ENCODE peak calls at places on chromosomes 7 and 10, in eight cellular contexts. H is iris pigment epithelial cell; G is NCI-H460; J is T follicular helper cell; K is IMR-90; V is NCI-H1930; Y is activated CD4-positive, alpha-beta T cell treated with anti-CD3 and anti-CD28 coated beads, Interleukin-2, amount 50 U/mL, for 24 hours; R is NCI-H187. B is an unnamed sample.

GRCh38 chr7:95736635-95737034 is 35.7 kb upstream of the DYNC1I1 start:
- DNase-seq in H (no peak), G (no peak), J (no peak), K (no peak), V (no peak), Y (no peak), R (no peak), B (no peak)

GRCh38 chr10:15585303-15585715 is 134.4 kb downstream of the ITGA8 start:
- DNase-seq in H (peak; percentile 40), G (peak; percentile 45), J (no peak), K (peak; percentile 19), V (peak; percentile 11), Y (peak; percentile 8), R (no peak), B (no peak)

GRCh38 chr7:131242123-131242650 is 85.5 kb upstream of the MKLN1 start:
- DNase-seq in H (no peak), G (no peak), J (no peak), K (no peak), V (no peak), Y (no peak), R (no peak), B (no peak)

GRCh38 chr10:6204341-6205191 is 1.8 kb downstream of the PFKFB3 start:
- DNase-seq in H (peak; percentile 82), G (no peak), J (no peak), K (peak; percentile 84), V (no peak), Y (no peak), R (no peak), B (no peak)

GRCh38 chr10:26626066-26626465 is 71.4 kb upstream of the PDSS1 start:
- DNase-seq in H (no peak), G (no peak), J (no peak), K (no peak), V (no peak), Y (no peak), R (no peak), B (no peak)

GRCh38 chr7:16086743-16087142 is 334.6 kb downstream of the CRPPA start:
- DNase-seq in H (no peak), G (no peak), J (no peak), K (no peak), V (no peak), Y (no peak), R (no peak), B (no peak)

GRCh38 chr10:92238586-92239098 is 52.2 kb downstream of the CPEB3 start:
- DNase-seq in H (peak; percentile 92), G (peak; percentile 95), J (no peak), K (peak; percentile 43), V (no peak), Y (no peak), R (no peak), B (no peak)

GRCh38 chr10:44853148-44853734 is 57.9 kb upstream of the TMEM72 start:
- DNase-seq in H (peak; percentile 36), G (no peak), J (no peak), K (peak; percentile 47), V (no peak), Y (no peak), R (no peak), B (no peak)

GRCh38 chr7:121572615-121573014 is 176.5 kb upstream of the FAM3C start:
- DNase-seq in H (no peak), G (no peak), J (no peak), K (no peak), V (no peak), Y (no peak), R (no peak), B (no peak)

GRCh38 chr10:69856601-69857166 is 55.0 kb downstream of the COL13A1 start:
- DNase-seq in H (no peak), G (no peak), J (no peak), K (no peak), V (no peak), Y (no peak), R (no peak), B (no peak)

GRCh38 chr10:5013385-5013784 is 9.7 kb upstream of the AKR1C2 start:
- DNase-seq in H (no peak), G (no peak), J (no peak), K (no peak), V (no peak), Y (no peak), R (no peak), B (no peak)

GRCh38 chr7:157474685-157475084 is 137.9 kb downstream of the DNAJB6 start:
- DNase-seq in H (peak; percentile 18), G (peak; percentile 4), J (no peak), K (no peak), V (no peak), Y (no peak), R (no peak), B (no peak)

GRCh38 chr10:123862421-123863188 is 29.0 kb downstream of the CPXM2 start:
- DNase-seq in H (no peak), G (no peak), J (no peak), K (no peak), V (no peak), Y (no peak), R (no peak), B (no peak)

GRCh38 chr7:138625849-138626230 is 75.3 kb downstream of the SVOPL start:
- DNase-seq in H (no peak), G (no peak), J (no peak), K (no peak), V (no peak), Y (no peak), R (peak; percentile 53), B (peak; percentile 59)

GRCh38 chr10:118840071-118840775 is 85.5 kb upstream of the CACUL1 start:
- DNase-seq in H (peak; percentile 31), G (no peak), J (no peak), K (no peak), V (no peak), Y (peak; percentile 22), R (no peak), B (no peak)

GRCh38 chr7:117623606-117624005 is 143.8 kb downstream of the CFTR start:
- DNase-seq in H (no peak), G (no peak), J (no peak), K (no peak), V (no peak), Y (no peak), R (no peak), B (no peak)

GRCh38 chr7:76278540-76278939 is 23.9 kb upstream of the HSPB1 start:
- DNase-seq in H (no peak), G (no peak), J (no peak), K (no peak), V (no peak), Y (no peak), R (no peak), B (no peak)

GRCh38 chr7:101614939-101615302 is 14.2 kb downstream of the MYL10 start:
- DNase-seq in H (no peak), G (no peak), J (no peak), K (no peak), V (no peak), Y (no peak), R (no peak), B (no peak)

GRCh38 chr7:117014673-117015133 is 61.4 kb downstream of the ST7 start:
- DNase-seq in H (peak; percentile 81), G (peak; percentile 69), J (no peak), K (peak; percentile 68), V (no peak), Y (no peak), R (peak; percentile 62), B (peak; percentile 53)

GRCh38 chr10:74078037-74078436 is 72.6 kb downstream of the AP3M1 start:
- DNase-seq in H (peak; percentile 75), G (no peak), J (no peak), K (peak; percentile 66), V (no peak), Y (peak; percentile 25), R (no peak), B (no peak)

GRCh38 chr10:125146791-125147604 is 13.4 kb downstream of the CTBP2 start:
- DNase-seq in H (peak; percentile 58), G (peak; percentile 71), J (no peak), K (peak; percentile 65), V (no peak), Y (no peak), R (no peak), B (no peak)

GRCh38 chr10:79979310-79979972 is 30.5 kb upstream of the SFTPD start:
- DNase-seq in H (no peak), G (no peak), J (no peak), K (no peak), V (no peak), Y (no peak), R (no peak), B (no peak)

GRCh38 chr7:95340491-95340890 is 16.2 kb upstream of the PON1 start:
- DNase-seq in H (no peak), G (no peak), J (no peak), K (no peak), V (no peak), Y (no peak), R (no peak), B (no peak)

GRCh38 chr10:15158972-15159371 is 9.5 kb downstream of the NMT2 start:
- DNase-seq in H (no peak), G (no peak), J (no peak), K (no peak), V (no peak), Y (no peak), R (no peak), B (no peak)

GRCh38 chr10:48564466-48565150 is 40.3 kb downstream of the ARHGAP22 start:
- DNase-seq in H (no peak), G (no peak), J (no peak), K (no peak), V (no peak), Y (no peak), R (no peak), B (no peak)

GRCh38 chr7:130732980-130733865 is 784 bp downstream of the KLF14 start:
- DNase-seq in H (no peak), G (no peak), J (no peak), K (peak; percentile 1), V (peak; percentile 51), Y (no peak), R (peak; percentile 43), B (no peak)

GRCh38 chr7:55130554-55131198 is 111.9 kb downstream of the EGFR start:
- DNase-seq in H (peak; percentile 95), G (no peak), J (no peak), K (peak; percentile 97), V (no peak), Y (no peak), R (no peak), B (no peak)

GRCh38 chr7:31899356-31899927 is 170.8 kb downstream of the PDE1C start:
- DNase-seq in H (no peak), G (peak; percentile 55), J (no peak), K (no peak), V (no peak), Y (no peak), R (no peak), B (no peak)